ENCODE peak calls at places on chromosomes 6 and 20, in nine cellular contexts. A is Peyer's patch; I is lung; C is T follicular helper cell; Y is cardiac fibroblast; X is small intestine; B is psoas muscle; Q is stimulated activated CD8-positive, alpha-beta memory T cell treated with anti-CD3 and anti-CD28 coated beads, Interleukin-15, amount 100 ng/mL, for 1 hour; Z is A549. W is an unnamed sample.

GRCh38 chr6:47479156-47479541 is 1.6 kb downstream of the CD2AP start:
- DNase-seq in A (no peak), I (no peak), C (no peak), Y (peak; percentile 18), X (no peak), B (no peak), Q (no peak), Z (no peak), W (no peak)

GRCh38 chr20:25632940-25633790 is 9.4 kb upstream of the NANP start:
- DNase-seq in A (no peak), I (no peak), C (no peak), Y (no peak), X (no peak), B (no peak), Q (no peak), Z (no peak), W (no peak)

GRCh38 chr6:39823187-39823815 is 31.1 kb downstream of the DAAM2 start:
- DNase-seq in A (peak; percentile 70), I (peak; percentile 38), C (no peak), Y (peak; percentile 50), X (peak; percentile 11), B (peak; percentile 90), Q (no peak), Z (no peak), W (no peak)

GRCh38 chr20:31661625-31662371 is 24.1 kb downstream of the COX4I2 start:
- DNase-seq in A (peak; percentile 91), I (peak; percentile 79), C (peak; percentile 70), Y (peak; percentile 81), X (peak; percentile 81), B (peak; percentile 90), Q (peak; percentile 77), Z (peak; percentile 83), W (peak; percentile 76)

GRCh38 chr20:17933711-17934110 is 34.9 kb downstream of the SNX5 start:
- DNase-seq in A (no peak), I (no peak), C (no peak), Y (no peak), X (no peak), B (no peak), Q (no peak), Z (no peak), W (no peak)

GRCh38 chr20:11935754-11936551 is 18.3 kb downstream of the BTBD3 start:
- DNase-seq in A (no peak), I (no peak), C (no peak), Y (no peak), X (no peak), B (no peak), Q (no peak), Z (no peak), W (no peak)

GRCh38 chr6:166494757-166495486 is 91.6 kb downstream of the RAMACL start:
- DNase-seq in A (no peak), I (no peak), C (no peak), Y (no peak), X (no peak), B (no peak), Q (no peak), Z (no peak), W (no peak)

GRCh38 chr6:113859349-113860164 is 2.4 kb downstream of the MARCKS start:
- DNase-seq in A (peak; percentile 62), I (no peak), C (no peak), Y (peak; percentile 56), X (peak; percentile 35), B (peak; percentile 69), Q (no peak), Z (peak; percentile 33), W (no peak)

GRCh38 chr20:40797425-40797824 is 108.4 kb upstream of the MAFB start:
- DNase-seq in A (no peak), I (no peak), C (no peak), Y (peak; percentile 15), X (no peak), B (no peak), Q (no peak), Z (peak; percentile 11), W (no peak)

GRCh38 chr20:6160736-6161135 is 37.9 kb upstream of the FERMT1 start:
- DNase-seq in A (no peak), I (no peak), C (no peak), Y (no peak), X (no peak), B (no peak), Q (no peak), Z (no peak), W (no peak)

GRCh38 chr6:56840467-56841371 is 114.2 kb upstream of the BEND6 start:
- DNase-seq in A (no peak), I (no peak), C (no peak), Y (peak; percentile 87), X (no peak), B (no peak), Q (no peak), Z (peak; percentile 51), W (no peak)

GRCh38 chr6:166007349-166008263 is 160.0 kb downstream of the TBXT start:
- DNase-seq in A (no peak), I (no peak), C (no peak), Y (peak; percentile 37), X (no peak), B (no peak), Q (no peak), Z (peak; percentile 91), W (no peak)

GRCh38 chr6:170162011-170162770 is 128.7 kb downstream of the DLL1 start:
- DNase-seq in A (no peak), I (no peak), C (no peak), Y (no peak), X (no peak), B (peak; percentile 42), Q (no peak), Z (no peak), W (no peak)

GRCh38 chr6:116382587-116382986 is 11.8 kb downstream of the DSE start:
- DNase-seq in A (no peak), I (no peak), C (no peak), Y (no peak), X (no peak), B (no peak), Q (no peak), Z (no peak), W (no peak)

GRCh38 chr6:110509617-110510231 is 33.3 kb upstream of the SLC22A16 start:
- DNase-seq in A (no peak), I (no peak), C (no peak), Y (peak; percentile 92), X (peak; percentile 58), B (no peak), Q (no peak), Z (peak; percentile 66), W (no peak)

GRCh38 chr6:4281341-4282293 is 146.2 kb upstream of the ECI2 start:
- DNase-seq in A (peak; percentile 78), I (peak; percentile 55), C (no peak), Y (peak; percentile 55), X (peak; percentile 71), B (peak; percentile 86), Q (no peak), Z (no peak), W (no peak)

GRCh38 chr6:114534813-114535212 is 192.0 kb upstream of the HS3ST5 start:
- DNase-seq in A (no peak), I (no peak), C (no peak), Y (no peak), X (no peak), B (no peak), Q (no peak), Z (no peak), W (no peak)

GRCh38 chr20:38165089-38165965 is at the start of gene TGM2:
- DNase-seq in A (peak; percentile 91), I (peak; percentile 81), C (no peak), Y (peak; percentile 68), X (peak; percentile 88), B (peak; percentile 90), Q (no peak), Z (peak; percentile 86), W (no peak)

GRCh38 chr6:130366011-130366963 is at the start of gene TMEM200A:
- DNase-seq in A (peak; percentile 64), I (no peak), C (no peak), Y (peak; percentile 54), X (no peak), B (peak; percentile 45), Q (no peak), Z (no peak), W (no peak)

GRCh38 chr6:68572525-68572924 is 62.6 kb upstream of the ADGRB3 start:
- DNase-seq in A (no peak), I (no peak), C (no peak), Y (peak; percentile 38), X (peak; percentile 0), B (no peak), Q (no peak), Z (peak; percentile 47), W (no peak)

GRCh38 chr20:50305636-50306477 is 115.2 kb downstream of the CEBPB start:
- DNase-seq in A (peak; percentile 82), I (no peak), C (no peak), Y (peak; percentile 73), X (peak; percentile 80), B (peak; percentile 84), Q (no peak), Z (peak; percentile 80), W (no peak)